ENCODE peak calls at places on chromosome 22, in four cellular contexts. J, L, E and Z are unnamed samples.
A peak's percentile ranks its signal among the peaks of the same experiment; 100 is the strongest.

GRCh38 chr22:32949719-32950118 is 108.5 kb downstream of the SYN3 start:
- DNase-seq in J (peak; percentile 54), L (no peak), E (no peak), Z (no peak)

GRCh38 chr22:49632199-49633009 is 195.3 kb downstream of the BRD1 start:
- DNase-seq in J (peak; percentile 27), L (no peak), E (no peak), Z (no peak)

GRCh38 chr22:49307870-49308269 is 519.8 kb downstream of the BRD1 start:
- DNase-seq in L (no peak), E (no peak), J (no peak), Z (no peak)

GRCh38 chr22:29093030-29093429 is 20.2 kb downstream of the KREMEN1 start:
- DNase-seq in L (no peak), J (no peak), E (no peak), Z (no peak)

GRCh38 chr22:44668190-44668885 is 33.7 kb upstream of the PRR5 start:
- DNase-seq in J (no peak), E (peak; percentile 45), L (no peak), Z (peak; percentile 82)

GRCh38 chr22:17575151-17575550 is 11.9 kb downstream of the SLC25A18 start:
- DNase-seq in J (no peak), E (no peak), L (no peak), Z (no peak)

GRCh38 chr22:30043181-30043580 is 37.1 kb upstream of the HORMAD2 start:
- DNase-seq in E (no peak), L (no peak), J (no peak), Z (no peak)

GRCh38 chr22:37431366-37431765 is 4.1 kb upstream of the ELFN2 start:
- DNase-seq in E (no peak), J (peak; percentile 8), L (no peak), Z (no peak)

GRCh38 chr22:41888638-41889200 is 26.2 kb downstream of the SHISA8 start:
- DNase-seq in L (no peak), J (no peak), E (no peak), Z (no peak)

GRCh38 chr22:28023036-28023435 is 104.0 kb upstream of the PITPNB start:
- DNase-seq in E (no peak), L (no peak), J (no peak), Z (no peak)

GRCh38 chr22:48889209-48889830 is 938.4 kb downstream of the BRD1 start:
- DNase-seq in J (no peak), L (no peak), E (no peak), Z (no peak)

GRCh38 chr22:31139866-31140716 is at the start of gene PLA2G3:
- DNase-seq in L (no peak), J (peak; percentile 50), E (peak; percentile 66), Z (peak; percentile 99)

GRCh38 chr22:30968015-30968923 is at the start of gene MORC2:
- DNase-seq in J (peak; percentile 58), L (no peak), E (peak; percentile 73), Z (peak; percentile 89)

GRCh38 chr22:21826204-21826603 is 41.2 kb downstream of the MAPK1 start:
- DNase-seq in E (peak; percentile 77), L (no peak), J (no peak), Z (no peak)

GRCh38 chr22:21828268-21828638 is 39.2 kb downstream of the MAPK1 start:
- DNase-seq in J (no peak), E (no peak), L (no peak), Z (no peak)

GRCh38 chr22:21824439-21824912 is 43.0 kb downstream of the MAPK1 start:
- DNase-seq in L (no peak), J (no peak), E (no peak), Z (no peak)

GRCh38 chr22:21829523-21829922 is 37.9 kb downstream of the MAPK1 start:
- DNase-seq in E (no peak), L (no peak), J (no peak), Z (no peak)

GRCh38 chr22:21827628-21828267 is 39.7 kb downstream of the MAPK1 start:
- DNase-seq in L (no peak), E (no peak), J (no peak), Z (no peak)
- H3K79me2 ChIP-seq in L (peaks cover 52% of the 10 kb centered on the region), E (peaks cover 98% of the 10 kb centered on the region), J (peaks cover 95% of the 10 kb centered on the region), Z (peaks cover 100% of the 10 kb centered on the region)

GRCh38 chr22:45876136-45877035 is 100.6 kb downstream of the WNT7B start:
- DNase-seq in E (no peak), J (no peak), L (no peak), Z (no peak)
- TF ChIP-seq JUNB in E (no peak), J (no peak), L (no peak), Z (no peak)

DNA sequence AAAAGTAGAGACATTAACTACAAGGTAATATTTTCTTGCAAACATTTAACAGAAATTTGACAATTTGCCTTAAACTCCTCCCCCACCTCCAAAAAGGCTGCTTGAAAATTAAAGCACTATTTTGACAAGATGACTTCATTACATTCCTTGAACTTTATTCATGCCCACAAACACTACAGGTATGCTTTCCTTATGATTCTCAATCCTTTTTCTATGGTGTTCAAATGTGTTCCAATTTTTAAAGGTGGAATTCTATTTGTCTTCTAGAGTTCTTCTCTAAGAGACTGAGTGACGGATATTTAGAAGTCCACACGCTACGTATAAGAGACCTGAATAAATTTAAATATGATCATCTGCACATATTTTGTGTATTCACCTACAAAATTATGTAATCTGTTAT is 69.4 kb downstream of the MRTFA start:
- DNase-seq in E (no peak), J (no peak), L (no peak), Z (no peak)
- H3K79me2 ChIP-seq in E (peaks cover 2% of the 10 kb centered on the region), J (peaks cover 18% of the 10 kb centered on the region), L (no peaks in the 10 kb centered on the region), Z (peaks cover 63% of the 10 kb centered on the region)

DNA sequence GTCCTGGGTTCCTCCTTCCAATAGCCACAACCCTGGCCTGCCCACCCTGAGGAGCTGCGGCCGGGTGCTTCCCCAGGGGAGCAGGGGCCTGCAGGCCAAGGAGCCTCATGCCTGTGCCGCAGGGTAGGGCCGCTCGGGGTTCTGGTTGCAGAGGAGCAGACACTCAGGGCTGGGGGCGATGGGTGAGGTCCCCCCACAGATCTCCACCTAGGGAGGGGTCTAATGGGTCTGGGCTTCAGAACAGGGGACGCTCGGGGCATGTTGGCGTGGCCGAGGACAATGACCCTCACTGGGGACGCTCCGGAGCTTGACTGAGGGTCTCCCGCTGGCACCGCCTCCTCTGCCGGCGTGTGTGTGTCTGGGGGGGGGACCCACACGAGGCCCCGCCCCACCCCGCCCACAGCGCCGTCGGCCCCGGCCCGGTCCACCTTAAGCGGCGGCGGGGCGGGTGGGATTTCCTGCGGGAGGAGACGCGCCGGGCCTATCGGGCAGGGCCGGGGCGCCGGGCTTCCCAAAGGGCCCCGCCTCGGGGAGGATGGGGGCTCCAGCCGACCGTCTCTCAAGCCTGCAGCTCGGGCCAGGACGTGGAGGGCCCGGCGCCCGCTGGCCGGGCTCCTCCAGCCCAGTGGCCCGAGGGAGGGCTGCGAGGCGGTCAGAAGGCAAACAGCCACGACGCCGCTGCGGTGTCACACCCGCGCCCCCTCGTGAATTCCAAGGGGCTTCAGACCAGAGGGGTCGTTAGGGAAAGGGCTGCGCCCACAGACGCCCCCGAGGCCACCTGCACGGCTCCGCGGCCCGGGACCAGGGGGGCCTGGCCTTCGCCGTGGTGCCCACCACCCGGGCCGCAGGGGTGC is 638 bp upstream of the ZDHHC8 start:
- DNase-seq in E (peak; percentile 98), J (peak; percentile 28), L (no peak), Z (peak; percentile 88)
- TF ChIP-seq JUNB in E (no peak), J (no peak), L (no peak), Z (no peak)

GRCh38 chr22:43160497-43161126 is 9.3 kb downstream of the TSPO start:
- DNase-seq in L (no peak), E (no peak), J (no peak), Z (no peak)
- H3K79me2 ChIP-seq in L (no peaks in the 10 kb centered on the region), E (peaks cover 2% of the 10 kb centered on the region), J (no peaks in the 10 kb centered on the region), Z (no peaks in the 10 kb centered on the region)

DNA sequence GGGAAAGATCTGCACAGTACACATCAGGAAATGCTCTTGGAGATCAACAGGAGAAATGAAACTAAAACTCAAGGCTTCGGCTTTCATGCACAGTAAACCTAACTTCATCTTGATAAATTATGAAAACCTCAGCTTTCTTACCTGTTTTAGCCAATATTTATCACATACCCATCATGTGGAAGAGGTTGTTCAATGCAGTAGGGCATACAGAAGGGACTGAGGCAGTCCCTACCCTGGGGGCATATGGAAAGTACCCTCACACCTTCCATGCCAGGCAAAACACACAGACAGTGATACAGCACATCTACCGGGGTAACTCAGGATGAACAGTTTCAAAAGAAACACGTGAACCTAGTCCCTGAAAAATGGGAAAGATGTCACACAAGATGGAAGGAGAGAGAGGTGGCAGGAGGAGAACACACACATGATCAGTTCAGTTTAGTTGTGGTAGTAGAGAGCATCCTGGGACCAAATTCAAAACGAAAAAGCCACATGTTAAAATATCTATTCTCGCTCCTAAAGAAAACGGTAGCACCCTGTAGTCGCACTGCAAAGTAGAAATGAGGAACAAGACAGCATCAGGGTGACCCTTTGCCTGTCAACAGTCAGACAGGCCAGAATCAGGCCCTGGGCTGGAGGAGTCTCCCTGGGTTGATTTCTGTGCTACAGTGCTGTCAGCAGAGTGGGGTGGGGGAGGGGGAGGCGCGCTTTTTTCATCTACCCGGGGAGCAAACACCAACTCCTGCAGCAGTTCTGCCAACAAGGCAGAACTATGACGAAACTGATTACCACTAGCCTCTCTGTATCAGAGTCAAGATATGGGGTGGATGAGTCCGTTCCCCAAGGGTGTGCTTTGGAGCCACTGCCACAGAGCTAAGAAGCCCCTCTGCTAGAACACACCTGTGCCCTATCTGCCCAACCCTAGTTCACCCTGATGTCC is 1.3 kb downstream of the HIRA start:
- DNase-seq in J (peak; percentile 75), E (peak; percentile 88), L (no peak), Z (peak; percentile 28)
- TF ChIP-seq JUNB in J (no peak), E (no peak), L (no peak), Z (no peak)

GRCh38 chr22:46823248-46823647 is 60.8 kb downstream of the TBC1D22A start:
- DNase-seq in E (no peak), J (no peak), L (no peak), Z (no peak)
- H3K79me2 ChIP-seq in E (no peaks in the 10 kb centered on the region), J (peaks cover 24% of the 10 kb centered on the region), L (peaks cover 3% of the 10 kb centered on the region), Z (peaks cover 33% of the 10 kb centered on the region)